ENCODE peak calls at places on chromosome 13, in six cellular contexts. X is epithelial cell of esophagus; W is heart right ventricle; B is body of pancreas; Q is A673; N is CD4-positive, alpha-beta T cell. F is an unnamed sample.

GRCh38 chr13:92126399-92126798 is 728.0 kb downstream of the GPC5 start:
- DNase-seq in X (no peak), W (no peak), B (no peak), Q (no peak), N (no peak), F (no peak)

GRCh38 chr13:80363890-80364503 is 23.1 kb upstream of the SPRY2 start:
- DNase-seq in X (peak; percentile 30), W (no peak), B (no peak), Q (peak; percentile 58), N (no peak), F (peak; percentile 45)

GRCh38 chr13:44576396-44577235 is 486 bp upstream of the TSC22D1 start:
- DNase-seq in X (peak; percentile 33), W (no peak), B (peak; percentile 23), Q (peak; percentile 25), N (no peak), F (peak; percentile 8)

GRCh38 chr13:110304256-110304655 is 2.7 kb downstream of the COL4A1 start:
- DNase-seq in X (peak; percentile 29), W (no peak), B (no peak), Q (no peak), N (no peak), F (peak; percentile 18)

GRCh38 chr13:35784286-35784951 is 307.9 kb upstream of the MAB21L1 start:
- DNase-seq in X (no peak), W (no peak), B (no peak), Q (no peak), N (no peak), F (peak; percentile 26)

GRCh38 chr13:40536443-40537113 is 129.9 kb downstream of the FOXO1 start:
- DNase-seq in X (peak; percentile 82), W (no peak), B (peak; percentile 96), Q (no peak), N (no peak), F (no peak)

GRCh38 chr13:43307921-43308433 is 284.6 kb downstream of the DNAJC15 start:
- DNase-seq in X (peak; percentile 94), W (peak; percentile 79), B (peak; percentile 85), Q (peak; percentile 90), N (no peak), F (peak; percentile 93)

GRCh38 chr13:25493930-25494707 is 122.3 kb downstream of the ATP8A2 start:
- DNase-seq in X (no peak), W (no peak), B (no peak), Q (peak; percentile 13), N (no peak), F (no peak)

GRCh38 chr13:73177911-73178565 is 119.2 kb downstream of the KLF5 start:
- DNase-seq in X (no peak), W (no peak), B (no peak), Q (no peak), N (no peak), F (no peak)

GRCh38 chr13:32585625-32586021 is 629 bp upstream of the PDS5B start:
- DNase-seq in X (no peak), W (no peak), B (no peak), Q (no peak), N (no peak), F (no peak)

GRCh38 chr13:30466358-30466714 is 600 bp upstream of the HMGB1 start:
- DNase-seq in X (peak; percentile 10), W (no peak), B (no peak), Q (peak; percentile 62), N (no peak), F (peak; percentile 16)

GRCh38 chr13:43783820-43784219 is 3.0 kb downstream of the ENOX1 start:
- DNase-seq in X (peak; percentile 57), W (peak; percentile 12), B (peak; percentile 43), Q (peak; percentile 44), N (no peak), F (peak; percentile 54)

GRCh38 chr13:105446197-105446596 is 1089.3 kb downstream of the EFNB2 start:
- DNase-seq in X (no peak), W (no peak), B (no peak), Q (no peak), N (no peak), F (no peak)

GRCh38 chr13:45451282-45451681 is 13.5 kb upstream of the COG3 start:
- DNase-seq in X (no peak), W (no peak), B (no peak), Q (no peak), N (no peak), F (no peak)

GRCh38 chr13:40666058-40666904 is at the start of gene FOXO1:
- DNase-seq in X (peak; percentile 90), W (peak; percentile 91), B (peak; percentile 91), Q (peak; percentile 92), N (peak; percentile 82), F (peak; percentile 79)

GRCh38 chr13:25167775-25168174 is 4.3 kb downstream of the AMER2 start:
- DNase-seq in X (peak; percentile 9), W (no peak), B (no peak), Q (peak; percentile 38), N (no peak), F (no peak)

GRCh38 chr13:69108486-69108885 is 999.1 kb upstream of the ATXN8OS start:
- DNase-seq in X (no peak), W (no peak), B (no peak), Q (no peak), N (no peak), F (no peak)

GRCh38 chr13:30306762-30307193 is 573 bp downstream of the KATNAL1 start:
- DNase-seq in X (peak; percentile 90), W (peak; percentile 97), B (peak; percentile 93), Q (peak; percentile 97), N (peak; percentile 86), F (peak; percentile 88)

GRCh38 chr13:108213946-108214345 is 1.4 kb downstream of the LIG4 start:
- DNase-seq in X (peak; percentile 86), W (no peak), B (no peak), Q (no peak), N (no peak), F (peak; percentile 11)

GRCh38 chr13:43132228-43132627 is 108.8 kb downstream of the DNAJC15 start:
- DNase-seq in X (peak; percentile 80), W (peak; percentile 21), B (peak; percentile 32), Q (peak; percentile 34), N (no peak), F (peak; percentile 82)

GRCh38 chr13:20136781-20137703 is 23.8 kb downstream of the GJA3 start:
- DNase-seq in X (peak; percentile 47), W (no peak), B (peak; percentile 67), Q (no peak), N (no peak), F (no peak)

GRCh38 chr13:111948811-111949210 is 118.1 kb upstream of the SOX1 start:
- DNase-seq in X (no peak), W (no peak), B (no peak), Q (no peak), N (no peak), F (no peak)

GRCh38 chr13:43698009-43698408 is 88.8 kb downstream of the ENOX1 start:
- DNase-seq in X (no peak), W (no peak), B (no peak), Q (no peak), N (no peak), F (no peak)

GRCh38 chr13:93559718-93560117 is 333.1 kb downstream of the GPC6 start:
- DNase-seq in X (peak; percentile 93), W (no peak), B (no peak), Q (peak; percentile 73), N (no peak), F (peak; percentile 95)

GRCh38 chr13:21670006-21670882 is 629 bp upstream of the FGF9 start:
- DNase-seq in X (peak; percentile 58), W (peak; percentile 35), B (peak; percentile 49), Q (peak; percentile 61), N (peak; percentile 24), F (peak; percentile 51)

GRCh38 chr13:50236898-50237318 is 221.7 kb downstream of the KCNRG start:
- DNase-seq in X (no peak), W (no peak), B (no peak), Q (no peak), N (no peak), F (no peak)
- TF ChIP-seq CTCF in X (no peak), W (no peak), B (no peak), Q (no peak), N (no peak), F (no peak)

GRCh38 chr13:113122571-113123225 is at the start of gene F10:
- DNase-seq in X (no peak), W (peak; percentile 47), B (peak; percentile 75), Q (no peak), N (no peak), F (no peak)
- TF ChIP-seq CTCF in X (no peak), W (no peak), B (no peak), Q (no peak), N (no peak), F (no peak)

DNA sequence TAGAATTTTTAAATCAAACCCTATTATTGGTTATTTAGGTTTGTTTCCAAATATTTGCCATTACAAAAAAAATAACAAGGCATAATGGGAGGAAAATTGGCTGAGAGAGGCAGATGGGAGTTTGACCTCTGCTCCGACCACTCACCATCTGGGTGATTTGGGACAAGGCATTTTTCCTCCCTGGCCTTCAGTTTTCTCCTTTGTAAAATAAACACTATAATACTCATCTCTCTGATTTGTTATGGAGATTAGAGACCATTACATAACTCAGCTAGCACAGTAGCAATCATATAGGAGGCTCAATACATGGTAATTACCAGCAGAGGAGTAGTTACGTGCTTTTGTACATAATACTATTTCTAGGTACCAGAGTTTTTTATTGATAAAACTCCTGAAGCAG is 70.2 kb upstream of the STK24 start:
- DNase-seq in X (no peak), W (no peak), B (no peak), Q (no peak), N (no peak), F (no peak)
- TF ChIP-seq CTCF in X (no peak), W (no peak), B (no peak), Q (no peak), N (no peak), F (no peak)

DNA sequence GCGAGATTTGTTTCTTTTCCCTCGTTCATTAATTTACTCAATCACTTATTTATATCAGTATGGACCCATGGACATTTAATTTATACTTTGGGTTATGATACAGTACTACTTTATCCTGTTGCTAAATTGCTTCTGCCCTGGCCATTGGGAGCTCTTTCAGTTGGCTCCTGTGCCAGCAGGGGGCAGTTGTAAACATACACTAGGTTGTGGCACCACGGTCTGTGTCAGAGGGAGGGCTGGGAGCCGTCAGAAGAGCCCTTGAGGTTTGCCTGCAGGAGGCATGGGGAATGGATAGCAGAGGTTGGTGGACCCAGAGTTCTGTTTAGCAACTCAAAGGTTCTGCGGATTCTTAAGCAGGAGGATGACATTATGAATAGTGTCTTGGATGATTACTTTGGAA is 94.3 kb downstream of the ERCC5 start:
- DNase-seq in X (no peak), W (no peak), B (no peak), Q (no peak), N (no peak), F (no peak)
- TF ChIP-seq CTCF in X (no peak), W (no peak), B (no peak), Q (no peak), N (no peak), F (no peak)

GRCh38 chr13:46728777-46729176 is 68.2 kb downstream of the ESD start:
- DNase-seq in X (peak; percentile 29), W (no peak), B (no peak), Q (peak; percentile 57), N (no peak), F (peak; percentile 25)
- TF ChIP-seq CTCF in X (no peak), W (no peak), B (no peak), Q (peak; percentile 58), N (peak; percentile 21), F (peak; percentile 6)